ENCODE peak calls at places on chromosomes 4 and X, in four cellular contexts. One of them, this sample, is unnamed.

GRCh38 chr4:80382090-80382832 is 46.7 kb downstream of the CFAP299 start:
- DNase-seq in CD8-positive, alpha-beta T cell: no peak
- DNase-seq in ascending aorta: no peak
- DNase-seq in SJSA1: no peak
- DNase-seq in this sample: no peak

GRCh38 chr4:122117743-122118142 is 34.4 kb upstream of the BLTP1 start:
- DNase-seq in SJSA1: no peak
- DNase-seq in ascending aorta: no peak
- DNase-seq in CD8-positive, alpha-beta T cell: no peak
- DNase-seq in this sample: no peak

GRCh38 chr4:87843936-87844335 is 11.2 kb downstream of the MEPE start:
- DNase-seq in CD8-positive, alpha-beta T cell: no peak
- DNase-seq in ascending aorta: peak; percentile 74
- DNase-seq in SJSA1: peak; percentile 48
- DNase-seq in this sample: no peak

GRCh38 chrX:153074262-153074899 is 2.1 kb downstream of the PNMA6A start:
- DNase-seq in CD8-positive, alpha-beta T cell: no peak
- DNase-seq in SJSA1: no peak
- DNase-seq in ascending aorta: peak; percentile 56
- DNase-seq in this sample: no peak

GRCh38 chr4:74045247-74045646 is 6.8 kb upstream of the CXCL3 start:
- DNase-seq in ascending aorta: no peak
- DNase-seq in SJSA1: no peak
- DNase-seq in CD8-positive, alpha-beta T cell: no peak
- DNase-seq in this sample: no peak

GRCh38 chr4:4685810-4686209 is 144.0 kb upstream of the STX18 start:
- DNase-seq in CD8-positive, alpha-beta T cell: no peak
- DNase-seq in SJSA1: no peak
- DNase-seq in ascending aorta: no peak
- DNase-seq in this sample: no peak

GRCh38 chrX:119942831-119943184 is 743 bp downstream of the NKAP start:
- DNase-seq in ascending aorta: no peak
- DNase-seq in CD8-positive, alpha-beta T cell: no peak
- DNase-seq in SJSA1: no peak
- DNase-seq in this sample: no peak

GRCh38 chr4:95857761-95858160 is 17.9 kb downstream of the PDHA2 start:
- DNase-seq in SJSA1: no peak
- DNase-seq in CD8-positive, alpha-beta T cell: no peak
- DNase-seq in ascending aorta: no peak
- DNase-seq in this sample: no peak

GRCh38 chrX:53281321-53281822 is at the start of gene IQSEC2:
- DNase-seq in ascending aorta: peak; percentile 86
- DNase-seq in SJSA1: peak; percentile 77
- DNase-seq in CD8-positive, alpha-beta T cell: no peak
- DNase-seq in this sample: peak; percentile 90

GRCh38 chr4:617644-618330 is 7.6 kb upstream of the PDE6B start:
- DNase-seq in SJSA1: no peak
- DNase-seq in CD8-positive, alpha-beta T cell: no peak
- DNase-seq in ascending aorta: peak; percentile 37
- DNase-seq in this sample: peak; percentile 78

GRCh38 chr4:137124278-137124932 is 407.9 kb downstream of the PCDH18 start:
- DNase-seq in SJSA1: no peak
- DNase-seq in CD8-positive, alpha-beta T cell: no peak
- DNase-seq in ascending aorta: no peak
- DNase-seq in this sample: peak; percentile 1

GRCh38 chr4:6272863-6273660 is 3.4 kb downstream of the WFS1 start:
- DNase-seq in CD8-positive, alpha-beta T cell: no peak
- DNase-seq in SJSA1: peak; percentile 54
- DNase-seq in ascending aorta: peak; percentile 75
- DNase-seq in this sample: peak; percentile 75

GRCh38 chr4:167032876-167033275 is 201.4 kb downstream of the SPOCK3 start:
- DNase-seq in CD8-positive, alpha-beta T cell: no peak
- DNase-seq in SJSA1: no peak
- DNase-seq in ascending aorta: no peak
- DNase-seq in this sample: no peak

GRCh38 chrX:153953342-153953830 is 8.9 kb upstream of the RENBP start:
- DNase-seq in CD8-positive, alpha-beta T cell: peak; percentile 89
- DNase-seq in ascending aorta: peak; percentile 89
- DNase-seq in SJSA1: peak; percentile 72
- DNase-seq in this sample: peak; percentile 70

GRCh38 chrX:47091149-47091775 is 13.0 kb downstream of the RGN start:
- DNase-seq in SJSA1: no peak
- DNase-seq in ascending aorta: no peak
- DNase-seq in CD8-positive, alpha-beta T cell: no peak
- DNase-seq in this sample: no peak

GRCh38 chr4:25030283-25031076 is at the start of gene LGI2:
- DNase-seq in SJSA1: no peak
- DNase-seq in ascending aorta: peak; percentile 79
- DNase-seq in CD8-positive, alpha-beta T cell: no peak
- DNase-seq in this sample: no peak

GRCh38 chrX:46628406-46629371 is 55.1 kb downstream of the CHST7 start:
- DNase-seq in SJSA1: no peak
- DNase-seq in ascending aorta: no peak
- DNase-seq in CD8-positive, alpha-beta T cell: no peak
- DNase-seq in this sample: no peak

GRCh38 chr4:73037057-73037456 is 32.5 kb downstream of the COX18 start:
- DNase-seq in ascending aorta: no peak
- DNase-seq in SJSA1: no peak
- DNase-seq in CD8-positive, alpha-beta T cell: no peak
- DNase-seq in this sample: no peak

GRCh38 chr4:92304636-92305035 is 870 bp downstream of the GRID2 start:
- DNase-seq in ascending aorta: no peak
- DNase-seq in CD8-positive, alpha-beta T cell: no peak
- DNase-seq in SJSA1: no peak
- DNase-seq in this sample: no peak

GRCh38 chrX:133350751-133351150 is 64.5 kb downstream of the GPC4 start:
- DNase-seq in SJSA1: no peak
- DNase-seq in ascending aorta: peak; percentile 66
- DNase-seq in CD8-positive, alpha-beta T cell: no peak
- DNase-seq in this sample: no peak

GRCh38 chr4:104909376-104909775 is 237.3 kb upstream of the TET2 start:
- DNase-seq in CD8-positive, alpha-beta T cell: no peak
- DNase-seq in ascending aorta: no peak
- DNase-seq in SJSA1: no peak
- DNase-seq in this sample: no peak

GRCh38 chr4:128858875-128859696 is 49.6 kb downstream of the JADE1 start:
- DNase-seq in CD8-positive, alpha-beta T cell: no peak
- DNase-seq in ascending aorta: no peak
- DNase-seq in SJSA1: no peak
- DNase-seq in this sample: no peak

GRCh38 chrX:103663921-103664320 is 22.6 kb downstream of the MORF4L2 start:
- DNase-seq in CD8-positive, alpha-beta T cell: no peak
- DNase-seq in ascending aorta: no peak
- DNase-seq in SJSA1: no peak
- DNase-seq in this sample: no peak

GRCh38 chrX:68261060-68261672 is 172.1 kb downstream of the OPHN1 start:
- DNase-seq in ascending aorta: no peak
- DNase-seq in SJSA1: no peak
- DNase-seq in CD8-positive, alpha-beta T cell: no peak
- DNase-seq in this sample: no peak

GRCh38 chr4:185587444-185588161 is 52.3 kb upstream of the PDLIM3 start:
- DNase-seq in SJSA1: no peak
- DNase-seq in ascending aorta: no peak
- DNase-seq in CD8-positive, alpha-beta T cell: no peak
- DNase-seq in this sample: no peak

GRCh38 chrX:55522577-55523254 is 33.1 kb upstream of the USP51 start:
- DNase-seq in SJSA1: no peak
- DNase-seq in CD8-positive, alpha-beta T cell: no peak
- DNase-seq in ascending aorta: no peak
- DNase-seq in this sample: no peak

GRCh38 chr4:163558539-163559044 is 64.1 kb downstream of the TMA16 start:
- DNase-seq in SJSA1: no peak
- DNase-seq in ascending aorta: no peak
- DNase-seq in CD8-positive, alpha-beta T cell: no peak
- DNase-seq in this sample: no peak

GRCh38 chr4:54449999-54450398 is 207.8 kb upstream of the KIT start:
- DNase-seq in ascending aorta: no peak
- DNase-seq in SJSA1: no peak
- DNase-seq in CD8-positive, alpha-beta T cell: no peak
- DNase-seq in this sample: no peak

GRCh38 chrX:106302304-106302703 is 134.2 kb downstream of the PWWP3B start:
- DNase-seq in CD8-positive, alpha-beta T cell: no peak
- DNase-seq in ascending aorta: no peak
- DNase-seq in SJSA1: no peak
- DNase-seq in this sample: peak; percentile 1

GRCh38 chrX:129717902-129718301 is 20.9 kb upstream of the XPNPEP2 start:
- DNase-seq in SJSA1: no peak
- DNase-seq in CD8-positive, alpha-beta T cell: no peak
- DNase-seq in ascending aorta: peak; percentile 68
- DNase-seq in this sample: no peak

GRCh38 chr4:155629183-155629825 is 37.3 kb upstream of the GUCY1A1 start:
- DNase-seq in ascending aorta: no peak
- DNase-seq in CD8-positive, alpha-beta T cell: no peak
- DNase-seq in SJSA1: peak; percentile 57
- DNase-seq in this sample: no peak

GRCh38 chr4:141569141-141569540 is 67.2 kb upstream of the IL15 start:
- DNase-seq in SJSA1: no peak
- DNase-seq in ascending aorta: no peak
- DNase-seq in CD8-positive, alpha-beta T cell: no peak
- DNase-seq in this sample: no peak

GRCh38 chrX:50471390-50471789 is 765 bp upstream of the DGKK start:
- DNase-seq in SJSA1: no peak
- DNase-seq in ascending aorta: no peak
- DNase-seq in CD8-positive, alpha-beta T cell: no peak
- DNase-seq in this sample: no peak

GRCh38 chr4:40956726-40957255 is 207.0 kb downstream of the NSUN7 start:
- DNase-seq in SJSA1: no peak
- DNase-seq in ascending aorta: no peak
- DNase-seq in CD8-positive, alpha-beta T cell: no peak
- DNase-seq in this sample: no peak

GRCh38 chrX:146154191-146154590 is 336.6 kb downstream of the SLITRK2 start:
- DNase-seq in CD8-positive, alpha-beta T cell: no peak
- DNase-seq in SJSA1: no peak
- DNase-seq in ascending aorta: no peak
- DNase-seq in this sample: no peak

GRCh38 chr4:10457255-10457801 is at the start of gene ZNF518B:
- DNase-seq in ascending aorta: peak; percentile 79
- DNase-seq in CD8-positive, alpha-beta T cell: peak; percentile 89
- DNase-seq in SJSA1: peak; percentile 46
- DNase-seq in this sample: no peak

GRCh38 chr4:41304221-41304620 is 47.5 kb downstream of the UCHL1 start:
- DNase-seq in CD8-positive, alpha-beta T cell: no peak
- DNase-seq in ascending aorta: no peak
- DNase-seq in SJSA1: no peak
- DNase-seq in this sample: no peak

GRCh38 chr4:100722866-100723459 is 205.1 kb upstream of the EMCN start:
- DNase-seq in CD8-positive, alpha-beta T cell: no peak
- DNase-seq in SJSA1: no peak
- DNase-seq in ascending aorta: no peak
- DNase-seq in this sample: no peak

GRCh38 chr4:78764498-78764961 is 11.6 kb upstream of the BMP2K start:
- DNase-seq in SJSA1: no peak
- DNase-seq in ascending aorta: no peak
- DNase-seq in CD8-positive, alpha-beta T cell: no peak
- DNase-seq in this sample: no peak
- H3K4me3 ChIP-seq in SJSA1: no peak overlapping the region
- H3K4me3 ChIP-seq in ascending aorta: no peak overlapping the region
- H3K4me3 ChIP-seq in CD8-positive, alpha-beta T cell: no peak overlapping the region
- H3K4me3 ChIP-seq in this sample: no peak overlapping the region

GRCh38 chr4:76087007-76087769 is 12.7 kb downstream of the ART3 start:
- DNase-seq in CD8-positive, alpha-beta T cell: no peak
- DNase-seq in SJSA1: peak; percentile 54
- DNase-seq in ascending aorta: peak; percentile 64
- DNase-seq in this sample: peak; percentile 42
- H3K4me3 ChIP-seq in CD8-positive, alpha-beta T cell: no peak overlapping the region
- H3K4me3 ChIP-seq in SJSA1: no peak overlapping the region
- H3K4me3 ChIP-seq in ascending aorta: peak overlapping the region; percentile 28
- H3K4me3 ChIP-seq in this sample: no peak overlapping the region

DNA sequence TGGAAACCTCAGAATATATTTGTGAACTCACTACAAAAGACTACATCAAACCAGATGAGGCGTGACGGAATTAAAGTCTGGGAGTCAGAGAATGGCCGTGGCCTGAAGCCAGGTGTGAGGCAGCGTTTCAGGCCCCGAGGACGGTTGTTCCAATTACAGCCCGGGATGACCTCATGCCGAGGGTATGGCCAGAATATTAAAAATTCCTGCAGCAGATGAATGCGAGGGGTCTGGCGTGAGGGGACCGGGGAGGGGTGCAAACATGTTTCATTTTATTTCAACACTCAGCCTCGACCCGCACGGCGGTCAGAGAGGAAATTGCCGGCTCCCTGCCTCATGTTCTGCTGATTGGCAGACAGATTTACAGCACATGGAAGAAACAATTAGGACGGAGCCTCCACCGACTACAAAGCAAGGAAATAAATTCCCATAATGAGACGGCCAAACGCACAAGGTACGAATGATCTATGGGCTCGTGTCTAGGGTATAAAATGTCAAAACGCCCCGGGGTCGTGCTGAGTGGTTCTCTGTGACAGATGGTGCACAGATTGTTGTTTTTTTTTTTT is 289.7 kb downstream of the SHOX start:
- DNase-seq in SJSA1: no peak
- DNase-seq in CD8-positive, alpha-beta T cell: peak; percentile 21
- DNase-seq in ascending aorta: no peak
- DNase-seq in this sample: no peak
- H3K4me3 ChIP-seq in SJSA1: no peak overlapping the region
- H3K4me3 ChIP-seq in CD8-positive, alpha-beta T cell: no peak overlapping the region
- H3K4me3 ChIP-seq in ascending aorta: no peak overlapping the region
- H3K4me3 ChIP-seq in this sample: no peak overlapping the region

GRCh38 chr4:8122746-8123145 is 35.9 kb downstream of the ABLIM2 start:
- DNase-seq in CD8-positive, alpha-beta T cell: no peak
- DNase-seq in ascending aorta: no peak
- DNase-seq in SJSA1: no peak
- DNase-seq in this sample: no peak
- H3K4me3 ChIP-seq in CD8-positive, alpha-beta T cell: no peak overlapping the region
- H3K4me3 ChIP-seq in ascending aorta: no peak overlapping the region
- H3K4me3 ChIP-seq in SJSA1: no peak overlapping the region
- H3K4me3 ChIP-seq in this sample: no peak overlapping the region

DNA sequence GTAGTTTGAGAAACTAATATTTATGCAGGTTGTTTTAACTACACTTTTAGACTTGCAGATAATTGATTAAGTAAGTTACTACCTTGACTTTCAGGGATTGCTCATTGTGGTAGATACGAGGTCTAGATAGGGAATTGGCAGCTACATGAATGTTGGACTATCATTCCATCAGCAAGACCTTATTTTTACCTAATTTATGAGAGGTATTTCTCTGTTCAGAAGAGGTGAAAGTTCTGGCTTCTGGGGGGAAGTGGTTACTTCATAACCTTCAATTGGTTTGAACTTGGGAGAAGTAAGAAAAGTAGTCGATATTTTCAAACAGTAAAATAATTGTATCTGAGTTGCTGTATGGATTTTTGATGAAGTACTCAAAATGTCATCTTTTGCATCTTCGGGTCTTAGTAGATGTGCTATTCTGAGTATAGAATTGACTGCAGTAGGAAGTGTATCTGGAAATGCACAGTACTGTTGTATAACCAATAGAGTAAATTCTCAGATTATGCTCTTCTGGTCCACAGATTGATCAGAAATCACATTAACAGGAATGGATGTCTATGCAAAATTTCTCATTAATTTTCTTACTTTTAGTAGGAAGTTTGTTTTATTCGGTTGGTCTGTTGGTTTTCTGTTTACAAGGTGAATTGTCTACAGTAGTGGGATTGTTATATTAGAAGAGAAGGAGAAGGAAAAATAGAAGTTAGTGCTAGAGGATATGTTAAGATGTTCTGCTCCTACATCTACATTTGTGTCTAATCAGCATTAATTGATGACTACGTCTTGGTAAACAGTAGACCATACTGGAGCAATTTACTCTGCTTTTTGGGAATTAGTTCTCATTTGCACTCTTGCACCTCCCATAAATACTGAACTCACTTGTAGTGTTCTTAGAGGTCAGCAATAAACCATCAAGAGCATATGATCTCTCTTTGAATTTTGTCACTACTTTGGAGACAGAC is 3.0 kb downstream of the NFKB1 start:
- DNase-seq in CD8-positive, alpha-beta T cell: no peak
- DNase-seq in ascending aorta: no peak
- DNase-seq in SJSA1: no peak
- DNase-seq in this sample: no peak
- H3K4me3 ChIP-seq in CD8-positive, alpha-beta T cell: peak overlapping the region; percentile 93
- H3K4me3 ChIP-seq in ascending aorta: peak overlapping the region; percentile 88
- H3K4me3 ChIP-seq in SJSA1: no peak overlapping the region
- H3K4me3 ChIP-seq in this sample: peak overlapping the region; percentile 80